ENCODE peak calls at places on chromosomes 5 and 9, in six cellular contexts. V is amygdala, O is AG09319, C is transverse colon, S is ELF-1, F is DMS153. M is an unnamed sample.

GRCh38 chr9:79287881-79288280 is 283.9 kb upstream of the TLE4 start:
- DNase-seq in V (no peak), O (no peak), C (no peak), S (no peak), F (no peak), M (no peak)

GRCh38 chr9:136529516-136530471 is 16.1 kb downstream of the NOTCH1 start:
- DNase-seq in V (no peak), O (no peak), C (no peak), S (no peak), F (no peak), M (no peak)

GRCh38 chr9:96495341-96495740 is 45.4 kb downstream of the HABP4 start:
- DNase-seq in V (no peak), O (peak), C (no peak), S (no peak), F (no peak), M (peak)

GRCh38 chr5:142032747-142033631 is 20.2 kb upstream of the GNPDA1 start:
- DNase-seq in V (no peak), O (no peak), C (no peak), S (no peak), F (peak), M (no peak)

GRCh38 chr5:147558826-147559225 is 49.0 kb upstream of the DPYSL3 start:
- DNase-seq in V (no peak), O (peak), C (peak), S (peak), F (peak), M (no peak)

GRCh38 chr9:38271666-38272241 is 120.7 kb upstream of the ALDH1B1 start:
- DNase-seq in V (no peak), O (no peak), C (no peak), S (no peak), F (no peak), M (no peak)

GRCh38 chr5:90379652-90380051 is 29.9 kb downstream of the CETN3 start:
- DNase-seq in V (no peak), O (no peak), C (no peak), S (no peak), F (no peak), M (no peak)

GRCh38 chr5:61362796-61363364 is 30.8 kb downstream of the ZSWIM6 start:
- DNase-seq in V (no peak), O (no peak), C (no peak), S (peak), F (no peak), M (no peak)

GRCh38 chr5:82499845-82500244 is 221.7 kb upstream of the RPS23 start:
- DNase-seq in V (no peak), O (no peak), C (no peak), S (no peak), F (no peak), M (no peak)

GRCh38 chr5:82356808-82357671 is 78.9 kb upstream of the RPS23 start:
- DNase-seq in V (no peak), O (peak), C (peak), S (peak), F (no peak), M (peak)

GRCh38 chr5:14187660-14188059 is 44.5 kb downstream of the TRIO start:
- DNase-seq in V (no peak), O (no peak), C (no peak), S (no peak), F (no peak), M (no peak)

GRCh38 chr5:127416896-127417295 is 100.5 kb upstream of the PRRC1 start:
- DNase-seq in V (no peak), O (no peak), C (no peak), S (no peak), F (no peak), M (no peak)

GRCh38 chr5:160390787-160391696 is 8.8 kb downstream of the FAM200C start:
- DNase-seq in V (no peak), O (no peak), C (no peak), S (no peak), F (no peak), M (no peak)

GRCh38 chr9:116951588-116952433 is 264.7 kb downstream of the TRIM32 start:
- DNase-seq in V (no peak), O (peak), C (no peak), S (no peak), F (no peak), M (peak)

GRCh38 chr9:21770877-21771560 is 31.4 kb upstream of the MTAP start:
- DNase-seq in V (no peak), O (no peak), C (no peak), S (no peak), F (no peak), M (peak)

GRCh38 chr9:101477214-101477613 is 41.6 kb upstream of the ALDOB start:
- DNase-seq in V (no peak), O (no peak), C (no peak), S (no peak), F (no peak), M (no peak)

GRCh38 chr5:114782217-114782616 is 387.5 kb downstream of the TRIM36 start:
- DNase-seq in V (no peak), O (no peak), C (no peak), S (no peak), F (no peak), M (no peak)

GRCh38 chr5:71865665-71866320 is 146.7 kb downstream of the CARTPT start:
- DNase-seq in V (no peak), O (no peak), C (no peak), S (peak), F (no peak), M (no peak)

GRCh38 chr5:151345808-151346478 is 1.4 kb downstream of the SLC36A2 start:
- DNase-seq in V (no peak), O (no peak), C (no peak), S (peak), F (no peak), M (no peak)

GRCh38 chr5:1540831-1541661 is 17.3 kb upstream of the LPCAT1 start:
- DNase-seq in V (no peak), O (no peak), C (no peak), S (no peak), F (no peak), M (no peak)

GRCh38 chr5:151570512-151571269 is 20.4 kb downstream of the FAT2 start:
- DNase-seq in V (no peak), O (no peak), C (no peak), S (peak), F (peak), M (no peak)

GRCh38 chr9:14372437-14373318 is 58.7 kb upstream of the NFIB start:
- DNase-seq in V (no peak), O (no peak), C (no peak), S (peak), F (peak), M (no peak)

GRCh38 chr5:6766558-6767191 is 53.4 kb downstream of the TENT4A start:
- DNase-seq in V (peak), O (peak), C (peak), S (peak), F (peak), M (peak)

GRCh38 chr9:124267271-124267807 is 9.6 kb downstream of the NEK6 start:
- DNase-seq in V (no peak), O (no peak), C (peak), S (no peak), F (peak), M (no peak)

GRCh38 chr5:89457411-89458329 is 574.7 kb upstream of the MEF2C start:
- DNase-seq in V (no peak), O (peak), C (no peak), S (no peak), F (peak), M (no peak)

GRCh38 chr5:171523781-171524180 is 104.3 kb downstream of the FGF18 start:
- DNase-seq in V (no peak), O (no peak), C (no peak), S (no peak), F (no peak), M (no peak)

GRCh38 chr9:85723220-85723619 is 18.5 kb downstream of the AGTPBP1 start:
- DNase-seq in V (no peak), O (no peak), C (no peak), S (peak), F (peak), M (no peak)

GRCh38 chr5:178108966-178109365 is 4.4 kb upstream of the N4BP3 start:
- DNase-seq in V (no peak), O (no peak), C (peak), S (no peak), F (no peak), M (no peak)

GRCh38 chr9:116087246-116087645 is 66.3 kb upstream of the PAPPA start:
- DNase-seq in V (no peak), O (no peak), C (no peak), S (no peak), F (peak), M (no peak)

GRCh38 chr5:142292249-142292648 is 32.6 kb downstream of the SPRY4 start:
- DNase-seq in V (no peak), O (no peak), C (no peak), S (no peak), F (no peak), M (no peak)

GRCh38 chr5:39201160-39201794 is 18.1 kb downstream of the FYB1 start:
- DNase-seq in V (no peak), O (no peak), C (no peak), S (no peak), F (no peak), M (no peak)

GRCh38 chr5:68970617-68971016 is 123.2 kb upstream of the SLC30A5 start:
- DNase-seq in V (no peak), O (no peak), C (no peak), S (no peak), F (no peak), M (no peak)

GRCh38 chr9:120099064-120099463 is 480.9 kb downstream of the CDK5RAP2 start:
- DNase-seq in V (no peak), O (no peak), C (no peak), S (no peak), F (no peak), M (no peak)

GRCh38 chr9:13033959-13034695 is 245.4 kb downstream of the MPDZ start:
- DNase-seq in V (no peak), O (peak), C (peak), S (peak), F (peak), M (peak)

GRCh38 chr9:98823666-98824334 is 16.3 kb downstream of the GALNT12 start:
- DNase-seq in V (no peak), O (no peak), C (no peak), S (no peak), F (no peak), M (no peak)

GRCh38 chr5:160009591-160009989 is 651 bp downstream of the TTC1 start:
- DNase-seq in V (no peak), O (no peak), C (no peak), S (no peak), F (no peak), M (no peak)

GRCh38 chr9:33297455-33297854 is 7.1 kb downstream of the NFX1 start:
- DNase-seq in V (no peak), O (no peak), C (peak), S (no peak), F (no peak), M (no peak)

GRCh38 chr9:110244616-110245015 is 11.7 kb downstream of the TXN start:
- DNase-seq in V (no peak), O (no peak), C (no peak), S (no peak), F (no peak), M (no peak)